ENCODE peak calls at places on chromosomes 4 and X, in seven cellular contexts. R, D, F, T, Z, A and Q are unnamed samples.

GRCh38 chr4:80033581-80033980 is 39.4 kb downstream of the ANTXR2 start:
- DNase-seq in D (no peak), Z (no peak), R (no peak), T (no peak), F (no peak), A (no peak), Q (no peak)

GRCh38 chr4:22071749-22072148 is 123.2 kb upstream of the KCNIP4 start:
- DNase-seq in R (no peak), A (no peak), T (no peak), F (no peak), Z (no peak), D (no peak), Q (peak; percentile 55)

GRCh38 chr4:110196206-110196870 is 2.1 kb downstream of the ELOVL6 start:
- DNase-seq in Z (peak; percentile 90), D (peak; percentile 44), T (peak; percentile 78), R (no peak), F (peak; percentile 58), A (peak; percentile 44), Q (peak; percentile 41)

GRCh38 chrX:115968436-115969252 is 201.9 kb upstream of the AGTR2 start:
- DNase-seq in R (no peak), A (peak; percentile 47), F (peak; percentile 67), T (peak; percentile 59), D (no peak), Z (no peak), Q (peak; percentile 44)

GRCh38 chr4:27515140-27515539 is 654.5 kb downstream of the STIM2 start:
- DNase-seq in Z (no peak), R (no peak), D (no peak), A (no peak), F (no peak), T (no peak), Q (no peak)

GRCh38 chr4:130359537-130359936 is 1263.6 kb downstream of the C4orf33 start:
- DNase-seq in D (no peak), T (no peak), F (no peak), R (no peak), A (no peak), Z (no peak), Q (peak; percentile 9)

GRCh38 chrX:30865020-30865419 is 24.0 kb downstream of the TAB3 start:
- DNase-seq in F (no peak), D (no peak), A (no peak), T (no peak), Z (no peak), R (no peak), Q (no peak)

GRCh38 chr4:138981930-138982390 is 33.6 kb upstream of the NOCT start:
- DNase-seq in T (no peak), Z (no peak), D (no peak), R (no peak), F (no peak), A (peak; percentile 33), Q (peak; percentile 26)

GRCh38 chr4:148442830-148443549 is 776 bp upstream of the NR3C2 start:
- DNase-seq in R (no peak), F (peak; percentile 67), A (no peak), T (no peak), D (no peak), Z (peak; percentile 90), Q (no peak)

GRCh38 chr4:5890063-5890727 is 2.7 kb downstream of the CRMP1 start:
- DNase-seq in R (no peak), Z (no peak), F (no peak), D (peak; percentile 54), T (no peak), A (no peak), Q (no peak)

GRCh38 chrX:153708415-153708814 is 15.8 kb downstream of the BCAP31 start:
- DNase-seq in A (peak; percentile 56), D (peak; percentile 63), R (no peak), F (peak; percentile 89), T (peak; percentile 83), Z (peak; percentile 81), Q (peak; percentile 68)

GRCh38 chr4:158519226-158519625 is 2.5 kb upstream of the RXFP1 start:
- DNase-seq in D (no peak), A (no peak), R (no peak), Z (no peak), F (no peak), T (no peak), Q (no peak)

GRCh38 chrX:20594985-20595384 is 328.3 kb upstream of the RPS6KA3 start:
- DNase-seq in R (no peak), Z (no peak), D (no peak), A (no peak), T (no peak), F (no peak), Q (no peak)

GRCh38 chrX:103503163-103503852 is 16.0 kb downstream of the RAB40A start:
- DNase-seq in Z (no peak), F (no peak), T (no peak), D (no peak), A (no peak), R (no peak), Q (no peak)

GRCh38 chr4:180994722-180995121 is 1248.5 kb upstream of the TENM3 start:
- DNase-seq in A (no peak), D (no peak), T (no peak), Z (no peak), R (no peak), F (no peak), Q (no peak)
- TF ChIP-seq CTCF in A (no peak), D (no peak), T (no peak), Z (no peak), R (no peak), F (no peak), Q (no peak)

GRCh38 chrX:155262970-155263754 is 1.1 kb downstream of the RAB39B start:
- DNase-seq in A (no peak), D (no peak), T (no peak), F (no peak), Z (no peak), R (no peak), Q (no peak)

GRCh38 chrX:155263854-155264628 is at the start of gene RAB39B:
- DNase-seq in R (peak; percentile 11), T (peak; percentile 35), F (peak; percentile 70), Z (peak; percentile 90), A (peak; percentile 28), D (peak; percentile 54), Q (peak; percentile 30)

GRCh38 chrX:155270969-155271368 is 6.7 kb upstream of the RAB39B start:
- DNase-seq in F (no peak), T (no peak), D (no peak), A (no peak), R (no peak), Z (no peak), Q (no peak)

DNA sequence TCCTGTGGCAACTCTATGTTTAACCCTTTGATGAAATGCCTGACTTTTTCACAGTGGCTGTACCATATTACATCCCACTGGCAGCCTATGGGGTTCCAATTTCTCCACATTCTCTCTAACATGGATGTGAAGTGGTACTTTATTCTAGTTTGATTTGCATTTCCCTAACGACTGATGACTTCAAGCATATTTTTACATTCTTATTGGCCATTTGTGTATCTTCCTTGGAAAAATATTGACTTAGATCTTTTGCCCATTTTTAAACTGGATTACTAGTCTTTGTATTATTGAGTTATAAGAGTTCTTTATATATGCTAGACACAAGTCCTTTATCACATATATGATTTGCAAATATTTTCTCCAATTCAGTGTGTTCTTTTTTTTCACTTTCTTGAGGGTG is 2.2 kb upstream of the RAB39B start:
- DNase-seq in F (no peak), R (no peak), D (no peak), A (no peak), Z (no peak), T (no peak), Q (no peak)
- H3K27ac ChIP-seq in F (no peak overlapping the region), R (no peak overlapping the region), D (no peak overlapping the region), A (no peak overlapping the region), Z (no peak overlapping the region), T (no peak overlapping the region), Q (no peak overlapping the region)

GRCh38 chr4:150859435-150859834 is 155.6 kb downstream of the LRBA start:
- DNase-seq in A (no peak), Z (no peak), R (no peak), T (no peak), D (no peak), F (no peak), Q (no peak)
- TF ChIP-seq CTCF in A (no peak), Z (no peak), R (no peak), T (no peak), D (no peak), F (no peak), Q (no peak)

GRCh38 chr4:149841686-149842085 is 26.0 kb upstream of the IQCM start:
- DNase-seq in F (no peak), A (no peak), T (no peak), Z (no peak), R (no peak), D (no peak), Q (no peak)

GRCh38 chr4:149845643-149846208 is 30.1 kb upstream of the IQCM start:
- DNase-seq in Z (no peak), F (no peak), D (no peak), R (no peak), A (no peak), T (peak; percentile 27), Q (no peak)
- H3K27ac ChIP-seq in Z (no peak overlapping the region), F (no peak overlapping the region), D (no peak overlapping the region), R (no peak overlapping the region), A (no peak overlapping the region), T (no peak overlapping the region), Q (no peak overlapping the region)

GRCh38 chr4:70704333-70705145 is 16.2 kb downstream of the UTP3 start:
- DNase-seq in Z (peak; percentile 95), A (peak; percentile 89), D (peak; percentile 57), R (peak; percentile 55), T (peak; percentile 85), F (peak; percentile 87), Q (peak; percentile 51)
- TF ChIP-seq CTCF in Z (peak; percentile 58), A (peak; percentile 37), D (peak; percentile 19), R (peak; percentile 30), T (peak; percentile 22), F (peak; percentile 33), Q (peak; percentile 37)

GRCh38 chrX:10098235-10098819 is 58.4 kb upstream of the CLCN4 start:
- DNase-seq in R (no peak), A (no peak), T (no peak), F (no peak), D (no peak), Z (no peak), Q (no peak)
- H3K27ac ChIP-seq in R (peak overlapping the region; percentile 5), A (peak overlapping the region; percentile 41), T (peak overlapping the region; percentile 63), F (peak overlapping the region; percentile 23), D (peak overlapping the region; percentile 68), Z (peak overlapping the region; percentile 73), Q (no peak overlapping the region)

DNA sequence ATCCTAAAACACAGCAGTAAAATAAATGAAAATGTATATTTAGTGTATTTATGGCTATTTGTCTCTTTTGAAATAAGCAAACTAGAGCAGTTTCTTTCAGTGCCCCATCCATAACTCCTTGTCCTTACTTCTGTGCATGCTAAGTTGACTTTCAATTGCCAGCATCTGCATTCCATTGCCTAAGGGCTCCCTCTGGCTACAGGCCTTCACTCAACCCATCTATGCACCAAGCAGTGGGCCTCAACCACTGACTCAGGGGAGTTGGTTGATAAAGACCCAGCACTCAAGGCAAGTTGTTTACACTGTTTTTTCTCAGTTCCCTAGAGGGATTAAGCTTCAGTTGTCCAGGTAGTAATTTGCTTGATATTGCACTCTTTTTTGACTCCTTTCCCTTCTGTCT is 265.7 kb downstream of the IQCM start:
- DNase-seq in Z (no peak), D (no peak), F (no peak), T (no peak), A (peak; percentile 6), R (no peak), Q (peak; percentile 3)
- TF ChIP-seq CTCF in Z (no peak), D (no peak), F (no peak), T (no peak), A (peak; percentile 39), R (no peak), Q (no peak)

DNA sequence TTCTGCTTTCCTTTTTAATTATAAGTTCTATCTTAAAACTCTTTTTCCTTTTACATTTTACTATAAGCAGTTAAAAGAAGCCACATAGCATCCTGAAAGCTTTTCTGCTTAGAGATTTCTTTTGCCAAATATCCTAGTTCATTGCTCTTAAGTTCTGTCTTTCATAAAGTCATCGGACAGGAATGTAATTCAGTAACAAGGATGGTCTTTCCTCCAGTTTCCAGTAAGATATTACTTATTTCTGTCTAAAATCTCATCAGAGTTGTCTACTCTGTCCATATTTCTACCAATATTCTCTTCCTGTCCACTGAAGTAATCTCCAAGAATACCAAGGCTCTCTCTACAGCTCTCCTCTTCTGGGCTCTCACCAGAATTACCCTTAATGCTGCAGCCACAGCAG is 37.5 kb upstream of the ADH1C start:
- DNase-seq in F (no peak), D (no peak), R (no peak), A (no peak), Z (no peak), T (no peak), Q (no peak)
- H3K27ac ChIP-seq in F (no peak overlapping the region), D (no peak overlapping the region), R (no peak overlapping the region), A (no peak overlapping the region), Z (peak overlapping the region; percentile 39), T (peak overlapping the region; percentile 15), Q (no peak overlapping the region)